ENCODE peak calls at places on chromosome 17, in five cellular contexts. J is nephron progenitor cell, W is D341Med, A is stromal cell of bone marrow, P is mesenchymal stem cell. Y is an unnamed sample.

GRCh38 chr17:1010086-1010450 is 13.1 kb downstream of the TIMM22 start:
- DNase-seq in A (no peak), W (no peak), P (no peak), J (no peak), Y (no peak)

GRCh38 chr17:74877592-74878543 is 5.1 kb upstream of the FDXR start:
- DNase-seq in W (no peak), P (no peak), J (no peak), A (no peak), Y (no peak)

GRCh38 chr17:39612291-39612894 is 4.7 kb upstream of the NEUROD2 start:
- DNase-seq in J (peak; percentile 4), W (peak; percentile 75), A (no peak), P (no peak), Y (no peak)

GRCh38 chr17:80104321-80104955 is 3.1 kb downstream of the GAA start:
- DNase-seq in J (peak; percentile 37), P (peak; percentile 37), W (no peak), A (no peak), Y (peak; percentile 59)

GRCh38 chr17:43316522-43317142 is 82.2 kb upstream of the ARL4D start:
- DNase-seq in A (no peak), J (peak; percentile 45), W (peak; percentile 44), P (peak; percentile 79), Y (peak; percentile 69)

GRCh38 chr17:13337864-13338371 is 263.8 kb downstream of the HS3ST3A1 start:
- DNase-seq in J (peak; percentile 24), P (peak; percentile 72), A (peak; percentile 53), W (peak; percentile 24), Y (peak; percentile 41)

GRCh38 chr17:61397086-61397842 is 2.4 kb upstream of the TBX2 start:
- DNase-seq in J (peak; percentile 73), A (no peak), W (no peak), P (peak; percentile 70), Y (peak; percentile 54)

GRCh38 chr17:29103341-29103740 is 60.4 kb downstream of the PIPOX start:
- DNase-seq in W (no peak), A (no peak), P (no peak), J (no peak), Y (no peak)

GRCh38 chr17:29368926-29369325 is 21.2 kb upstream of the TAOK1 start:
- DNase-seq in P (no peak), J (peak; percentile 21), A (no peak), W (no peak), Y (no peak)

GRCh38 chr17:17890773-17891759 is 54.3 kb upstream of the SREBF1 start:
- DNase-seq in A (no peak), P (peak; percentile 76), J (peak; percentile 47), W (peak; percentile 61), Y (peak; percentile 82)

GRCh38 chr17:910503-911194 is 68.9 kb downstream of the NXN start:
- DNase-seq in J (no peak), A (no peak), W (no peak), P (no peak), Y (no peak)

GRCh38 chr17:48540213-48540612 is 4.7 kb downstream of the HOXB2 start:
- DNase-seq in A (no peak), P (peak; percentile 48), J (no peak), W (no peak), Y (no peak)

GRCh38 chr17:82330322-82331239 is 3.0 kb downstream of the SECTM1 start:
- DNase-seq in A (no peak), J (no peak), W (peak; percentile 94), P (peak; percentile 49), Y (peak; percentile 53)

GRCh38 chr17:8698142-8699050 is 46.2 kb downstream of the CCDC42 start:
- DNase-seq in J (peak; percentile 53), P (peak; percentile 83), W (no peak), A (no peak), Y (peak; percentile 74)

GRCh38 chr17:56230660-56231059 is 77.4 kb downstream of the ANKFN1 start:
- DNase-seq in A (peak; percentile 76), J (no peak), P (no peak), W (no peak), Y (no peak)

GRCh38 chr17:31424944-31425582 is 33.6 kb downstream of the RAB11FIP4 start:
- DNase-seq in P (no peak), J (peak; percentile 56), A (no peak), W (peak; percentile 87), Y (peak; percentile 93)

GRCh38 chr17:37160940-37161339 is 212.2 kb downstream of the AATF start:
- DNase-seq in P (peak; percentile 62), A (no peak), W (no peak), J (no peak), Y (no peak)

GRCh38 chr17:40532520-40533253 is 31.3 kb upstream of the TNS4 start:
- DNase-seq in A (no peak), W (no peak), P (no peak), J (no peak), Y (no peak)

GRCh38 chr17:79160980-79161621 is 86.5 kb downstream of the ENGASE start:
- DNase-seq in W (no peak), J (no peak), A (no peak), P (no peak), Y (no peak)

GRCh38 chr17:61221597-61222471 is 177.8 kb upstream of the TBX2 start:
- DNase-seq in W (no peak), A (no peak), P (peak; percentile 33), J (no peak), Y (no peak)

GRCh38 chr17:48604770-48605329 is at the start of gene HOXB6:
- DNase-seq in P (peak; percentile 89), W (no peak), A (no peak), J (peak; percentile 62), Y (no peak)

GRCh38 chr17:9880582-9880999 is 24.5 kb downstream of the RCVRN start:
- DNase-seq in P (no peak), J (no peak), A (no peak), W (no peak), Y (no peak)

GRCh38 chr17:61722398-61722797 is 131.4 kb upstream of the NACA2 start:
- DNase-seq in W (no peak), J (no peak), P (no peak), A (no peak), Y (no peak)

GRCh38 chr17:79154446-79154845 is 79.8 kb downstream of the ENGASE start:
- DNase-seq in W (no peak), A (no peak), P (no peak), J (no peak), Y (no peak)

GRCh38 chr17:80512233-80512632 is 32.4 kb upstream of the RPTOR start:
- DNase-seq in P (peak; percentile 14), J (no peak), A (peak; percentile 34), W (no peak), Y (no peak)

GRCh38 chr17:14301761-14302401 is 1.0 kb downstream of the HS3ST3B1 start:
- DNase-seq in W (no peak), J (no peak), P (peak; percentile 75), A (no peak), Y (no peak)

GRCh38 chr17:66508896-66509843 is 206.8 kb downstream of the PRKCA start:
- DNase-seq in J (no peak), A (peak; percentile 91), P (peak; percentile 88), W (no peak), Y (no peak)

GRCh38 chr17:61402073-61402541 is 2.5 kb downstream of the TBX2 start:
- DNase-seq in J (no peak), A (no peak), W (no peak), P (no peak), Y (no peak)

GRCh38 chr17:83096401-83097220 is 17.2 kb downstream of the METRNL start:
- DNase-seq in J (peak; percentile 44), P (no peak), W (no peak), A (no peak), Y (no peak)

GRCh38 chr17:56314026-56314425 is 160.8 kb downstream of the ANKFN1 start:
- DNase-seq in W (no peak), P (no peak), J (no peak), A (no peak), Y (no peak)

GRCh38 chr17:75346906-75347305 is 57.7 kb upstream of the SLC25A19 start:
- DNase-seq in W (no peak), P (peak; percentile 45), J (peak; percentile 55), A (no peak), Y (peak; percentile 46)

GRCh38 chr17:8831234-8831849 is 32.2 kb upstream of the MFSD6L start:
- DNase-seq in J (no peak), P (no peak), W (no peak), A (no peak), Y (peak; percentile 55)

GRCh38 chr17:22517716-22518115 is 825.4 kb downstream of the KCNJ18 start:
- DNase-seq in P (no peak), J (no peak), W (no peak), A (no peak), Y (no peak)

GRCh38 chr17:61393904-61394629 is 5.6 kb upstream of the TBX2 start:
- DNase-seq in W (no peak), A (no peak), J (no peak), P (peak; percentile 35), Y (peak; percentile 93)

GRCh38 chr17:31456814-31457213 is 65.3 kb downstream of the RAB11FIP4 start:
- DNase-seq in A (no peak), J (no peak), P (no peak), W (no peak), Y (no peak)

GRCh38 chr17:78392295-78392694 is 13.8 kb downstream of the PGS1 start:
- DNase-seq in P (no peak), A (no peak), J (no peak), W (no peak), Y (no peak)